ENCODE peak calls at places on chromosomes 12 and 14, in five cellular contexts. D is tibial artery; Y is heart left ventricle; C is aorta; S is CD4-positive, CD25-positive, alpha-beta regulatory T cell. T is an unnamed sample.

GRCh38 chr12:95601091-95601490 is 49.8 kb upstream of the USP44 start:
- DNase-seq in S (no peak), D (no peak), C (no peak), Y (no peak), T (no peak)

GRCh38 chr12:67446716-67447115 is 177.6 kb downstream of the CAND1 start:
- DNase-seq in D (no peak), C (no peak), S (no peak), Y (no peak), T (no peak)

GRCh38 chr14:22614240-22614799 is 16.2 kb downstream of the ABHD4 start:
- DNase-seq in S (no peak), D (no peak), C (no peak), Y (no peak), T (peak)

GRCh38 chr14:64733899-64734298 is 29.7 kb downstream of the PLEKHG3 start:
- DNase-seq in C (peak), D (peak), S (no peak), Y (no peak), T (no peak)

GRCh38 chr12:131066207-131066885 is 112.6 kb downstream of the ADGRD1 start:
- DNase-seq in C (peak), D (peak), S (no peak), Y (peak), T (no peak)

GRCh38 chr12:78210894-78211302 is 380.2 kb downstream of the NAV3 start:
- DNase-seq in D (no peak), C (no peak), Y (no peak), S (no peak), T (no peak)

GRCh38 chr12:52942056-52942913 is 6.6 kb upstream of the KRT18 start:
- DNase-seq in Y (no peak), C (no peak), D (no peak), S (no peak), T (no peak)

GRCh38 chr14:80477388-80478160 is 266.3 kb upstream of the DIO2 start:
- DNase-seq in S (no peak), D (no peak), Y (no peak), C (no peak), T (no peak)

GRCh38 chr12:114812858-114813761 is 129.1 kb upstream of the TBX3 start:
- DNase-seq in S (no peak), D (peak), C (no peak), Y (no peak), T (no peak)

GRCh38 chr12:88993655-88994054 is 358.6 kb downstream of the DUSP6 start:
- DNase-seq in Y (no peak), C (no peak), D (no peak), S (no peak), T (no peak)

GRCh38 chr12:120584343-120585149 is 3.3 kb upstream of the POP5 start:
- DNase-seq in C (peak), D (peak), S (peak), Y (peak), T (peak)

GRCh38 chr12:111598637-111599458 is at the start of gene ATXN2:
- DNase-seq in D (peak), C (peak), Y (peak), S (no peak), T (peak)

GRCh38 chr12:121400332-121401139 is 618 bp downstream of the RNF34 start:
- DNase-seq in D (peak), S (peak), Y (peak), C (peak), T (no peak)

GRCh38 chr12:45633733-45634132 is 95.8 kb upstream of the ARID2 start:
- DNase-seq in Y (no peak), S (no peak), C (no peak), D (no peak), T (no peak)

GRCh38 chr14:90566481-90566880 is 169.7 kb downstream of the CALM1 start:
- DNase-seq in C (no peak), S (no peak), Y (no peak), D (no peak), T (no peak)

GRCh38 chr14:74975059-74975810 is 19.8 kb upstream of the PGF start:
- DNase-seq in Y (peak), S (no peak), D (peak), C (peak), T (no peak)

GRCh38 chr12:93783827-93784226 is 106.7 kb downstream of the CRADD start:
- DNase-seq in S (peak), Y (no peak), C (no peak), D (no peak), T (no peak)

GRCh38 chr14:57066463-57066862 is 202.2 kb downstream of the EXOC5 start:
- DNase-seq in S (no peak), C (no peak), D (no peak), Y (no peak), T (no peak)

DNA sequence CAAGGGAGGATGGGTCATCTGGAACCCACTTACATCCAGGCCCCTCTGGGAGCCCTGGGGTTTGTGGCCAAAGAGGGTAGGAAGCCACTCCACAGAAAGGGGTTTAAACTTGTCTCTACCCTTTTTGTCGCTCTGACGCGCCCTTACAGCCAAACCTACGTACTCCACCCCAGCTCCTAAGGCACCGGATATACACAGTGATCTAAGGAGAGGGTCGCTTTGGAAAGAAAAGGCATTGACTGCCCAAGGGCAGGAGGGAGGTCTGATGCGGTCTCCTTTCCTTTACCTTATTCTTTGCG is 644 bp upstream of the PRKD1 start:
- DNase-seq in D (no peak), Y (no peak), S (no peak), C (peak), T (no peak)
- H3K4me3 ChIP-seq in D (peak), Y (peak), S (no peak), C (no peak), T (no peak)

DNA sequence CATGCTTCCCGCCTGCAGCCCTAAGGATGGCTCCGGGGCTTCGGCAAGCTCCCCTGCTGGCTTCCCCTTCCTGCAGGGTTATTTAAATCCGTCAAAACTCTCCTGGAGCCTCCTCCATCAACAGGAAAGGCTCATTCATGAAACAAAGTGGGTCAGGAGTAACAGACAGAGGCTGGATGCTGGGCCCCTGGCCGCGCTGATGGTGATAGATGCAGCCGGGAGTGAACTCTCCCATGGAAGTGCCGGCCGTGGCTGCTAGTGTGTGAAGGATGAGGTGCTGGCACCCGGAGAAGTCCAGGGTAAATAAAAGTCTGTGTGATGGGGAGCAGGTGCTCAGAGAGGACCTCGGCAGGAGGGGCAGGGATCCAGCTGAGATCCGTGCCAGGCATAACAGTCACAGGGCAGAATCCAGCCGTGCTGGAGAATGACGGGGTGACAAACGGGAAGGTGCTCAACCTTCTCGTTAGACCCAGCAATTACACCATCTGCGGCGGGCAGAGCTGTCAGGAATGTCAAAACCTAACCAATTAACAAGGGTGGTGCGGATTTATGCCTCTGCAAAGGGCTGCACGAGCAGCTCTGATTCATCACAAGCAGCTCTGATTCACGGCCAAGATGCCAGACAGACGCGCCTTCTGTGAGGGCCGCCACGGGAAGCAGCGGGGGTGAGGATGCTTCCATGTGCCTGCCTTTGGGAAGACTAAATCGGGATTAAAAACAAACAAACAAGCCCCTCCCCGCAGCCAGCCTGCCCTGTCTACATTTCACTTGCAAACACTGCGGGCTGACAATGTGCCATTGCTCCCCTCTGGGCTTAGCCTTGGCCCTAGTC is 55.6 kb downstream of the SYNE3 start:
- DNase-seq in Y (no peak), D (no peak), S (no peak), C (no peak), T (no peak)
- H3K4me3 ChIP-seq in Y (no peak), D (no peak), S (no peak), C (no peak), T (no peak)

DNA sequence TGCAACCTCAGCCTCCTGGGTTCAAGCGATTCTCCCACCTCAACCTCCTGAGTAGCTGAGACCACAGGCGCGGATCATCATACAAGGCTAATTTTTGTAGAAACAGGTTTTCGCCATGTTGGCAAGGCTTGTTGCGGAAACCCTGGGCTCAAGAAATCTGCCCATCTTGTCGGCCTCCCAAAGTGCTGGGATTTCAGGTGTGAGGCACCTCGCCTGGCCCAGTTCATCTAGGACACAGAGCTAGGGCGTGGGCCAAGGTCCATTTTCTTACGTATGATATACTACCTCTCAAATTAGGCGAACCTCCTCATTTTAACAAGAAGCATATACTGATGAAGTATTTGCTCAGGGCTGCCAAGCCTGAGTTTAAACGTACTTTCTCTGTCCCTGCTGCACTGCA is 2.1 kb downstream of the RPS29 start:
- DNase-seq in D (no peak), Y (no peak), S (no peak), C (no peak), T (no peak)
- H3K4me3 ChIP-seq in D (no peak), Y (no peak), S (peak), C (no peak), T (no peak)

GRCh38 chr14:61813101-61813596 is 50.9 kb downstream of the SNAPC1 start:
- DNase-seq in D (no peak), S (no peak), Y (no peak), C (no peak), T (no peak)
- H3K4me3 ChIP-seq in D (peak), S (no peak), Y (peak), C (peak), T (no peak)

DNA sequence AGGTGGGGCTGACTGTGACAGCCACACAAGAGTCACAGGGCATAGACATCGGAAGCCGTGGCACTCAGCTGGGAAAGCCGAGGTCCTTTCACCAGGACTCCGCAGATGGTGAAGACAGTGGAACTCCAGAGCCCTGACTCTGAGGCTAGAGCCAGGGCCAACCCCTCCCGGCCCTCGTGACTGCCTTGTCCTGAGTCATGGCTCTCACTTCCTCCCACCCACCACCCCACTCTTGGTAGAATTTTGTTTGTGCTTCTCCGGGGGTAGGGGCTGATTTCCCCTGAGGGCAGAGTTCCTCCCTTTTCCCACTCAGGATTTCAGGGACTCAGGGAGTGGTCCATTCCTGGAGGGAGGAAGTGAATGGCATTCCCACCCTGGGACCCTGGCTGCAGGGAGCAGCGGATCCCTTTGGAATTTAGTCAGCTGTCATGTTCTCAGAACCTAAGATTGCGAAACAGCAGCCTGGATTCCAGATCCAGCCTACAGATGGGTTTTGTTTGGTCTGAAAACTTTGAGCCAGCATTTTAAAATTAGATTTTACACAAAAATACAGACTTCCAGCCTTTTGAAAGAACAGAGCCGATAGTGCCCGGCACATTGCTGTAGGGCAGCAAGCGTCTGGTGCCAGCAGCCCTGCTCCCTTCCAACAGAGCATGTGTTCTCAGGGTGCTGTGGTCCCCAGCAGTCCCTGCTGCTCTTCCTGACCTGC is 50.7 kb downstream of the TPCN1 start:
- DNase-seq in D (peak), S (no peak), Y (peak), C (peak), T (peak)
- H3K4me3 ChIP-seq in D (peak), S (no peak), Y (no peak), C (no peak), T (no peak)

DNA sequence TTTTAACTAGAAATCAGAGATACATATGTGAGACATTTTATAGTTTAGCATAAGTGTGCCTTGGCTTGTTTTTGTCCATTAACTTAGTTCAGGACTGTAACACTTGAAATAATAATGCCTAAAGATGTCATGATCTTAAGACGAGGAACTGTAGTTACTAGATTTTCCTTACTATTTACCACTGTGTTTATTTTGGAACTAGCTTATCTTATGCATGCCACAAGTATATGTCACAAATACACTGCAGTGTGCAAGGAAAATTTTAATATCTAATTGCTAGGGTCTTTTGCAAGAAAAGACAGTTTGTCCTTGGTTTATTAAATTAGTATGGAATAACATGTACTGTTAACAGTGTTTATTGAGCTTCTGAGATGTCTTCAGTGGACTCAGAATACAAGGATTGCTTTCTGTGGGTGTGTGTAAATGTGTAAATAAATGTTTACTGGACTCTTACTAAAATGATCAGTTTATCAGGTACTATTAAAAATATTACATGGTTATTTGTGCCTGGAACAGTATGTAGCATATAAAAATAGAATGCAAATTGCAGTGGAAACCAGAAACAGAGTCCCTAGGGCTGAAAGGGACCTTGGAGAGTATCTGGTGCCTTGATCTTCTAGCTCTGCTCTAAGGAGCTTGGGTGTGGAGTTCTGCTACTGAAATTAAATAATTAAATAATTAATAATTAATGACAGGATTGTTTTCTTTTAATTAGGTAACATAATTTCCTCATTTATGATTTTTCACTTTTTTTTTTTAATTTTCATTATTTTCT is 58.1 kb downstream of the FGD4 start:
- DNase-seq in Y (no peak), D (no peak), S (no peak), C (no peak), T (no peak)
- H3K4me3 ChIP-seq in Y (no peak), D (no peak), S (no peak), C (no peak), T (no peak)

DNA sequence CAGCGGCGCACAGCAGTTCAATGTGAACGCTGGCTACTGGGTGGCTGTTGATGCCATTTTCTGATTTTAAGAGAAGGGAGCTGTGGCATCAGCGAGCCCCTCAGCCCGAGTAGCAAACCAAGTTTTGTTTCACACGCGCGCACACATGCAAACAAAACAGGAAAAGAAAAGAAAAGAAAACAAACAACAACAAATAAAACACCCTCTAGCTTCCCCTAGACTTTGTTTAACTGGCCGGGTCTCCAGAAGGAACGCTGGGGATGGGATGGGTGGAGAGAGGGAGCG is 540 bp downstream of the PAX9 start:
- DNase-seq in D (no peak), C (no peak), S (no peak), Y (no peak), T (no peak)
- H3K4me3 ChIP-seq in D (peak), C (peak), S (no peak), Y (no peak), T (peak)

DNA sequence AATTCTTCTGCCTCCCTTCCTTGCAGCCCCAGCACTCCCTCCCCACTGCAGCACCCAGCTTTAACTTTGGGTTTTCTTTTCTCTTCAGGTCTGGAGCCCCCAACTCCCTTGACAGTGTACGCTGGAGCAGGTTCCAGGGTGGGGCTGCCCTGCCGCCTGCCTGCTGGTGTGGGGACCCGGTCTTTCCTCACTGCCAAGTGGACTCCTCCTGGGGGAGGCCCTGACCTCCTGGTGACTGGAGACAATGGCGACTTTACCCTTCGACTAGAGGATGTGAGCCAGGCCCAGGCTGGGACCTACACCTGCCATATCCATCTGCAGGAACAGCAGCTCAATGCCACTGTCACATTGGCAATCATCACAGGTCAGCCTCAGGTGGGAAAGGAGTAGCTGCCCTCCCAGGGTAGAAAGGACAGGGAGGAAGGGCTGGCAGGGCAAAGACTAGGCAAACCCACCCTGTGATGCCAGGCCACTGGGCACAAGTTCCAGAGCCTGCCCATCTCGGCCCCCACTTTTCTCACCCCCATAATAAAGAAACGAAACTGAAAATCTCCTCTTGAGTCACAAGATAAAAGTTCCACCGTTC is 3.0 kb downstream of the LAG3 start:
- DNase-seq in C (no peak), S (no peak), D (no peak), Y (no peak), T (no peak)
- H3K4me3 ChIP-seq in C (no peak), S (no peak), D (no peak), Y (no peak), T (no peak)

GRCh38 chr12:4564819-4565218 is 2.8 kb downstream of the DYRK4 start:
- DNase-seq in C (no peak), D (no peak), S (no peak), Y (no peak), T (no peak)

GRCh38 chr12:4567073-4567881 is 5.3 kb downstream of the DYRK4 start:
- DNase-seq in S (no peak), D (no peak), C (no peak), Y (no peak), T (no peak)

GRCh38 chr12:4566474-4566873 is 4.5 kb downstream of the DYRK4 start:
- DNase-seq in S (no peak), D (no peak), Y (no peak), C (no peak), T (no peak)

GRCh38 chr12:4563336-4563735 is 1.3 kb downstream of the DYRK4 start:
- DNase-seq in Y (no peak), S (no peak), C (no peak), D (no peak), T (no peak)

GRCh38 chr12:4562034-4562657 is at the start of gene DYRK4:
- DNase-seq in D (peak), S (no peak), C (peak), Y (peak), T (peak)
- H3K4me3 ChIP-seq in D (peak), S (no peak), C (no peak), Y (peak), T (no peak)

GRCh38 chr14:104692261-104692938 is 3.0 kb downstream of the INF2 start:
- DNase-seq in S (no peak), Y (no peak), C (no peak), D (no peak), T (no peak)
- H3K4me3 ChIP-seq in S (no peak), Y (no peak), C (no peak), D (no peak), T (no peak)